ENCODE peak calls at places on chromosomes 7 and 10, in five cellular contexts. One of them, this sample, is unnamed.

GRCh38 chr7:20932785-20933184 is 146.1 kb upstream of the SP8 start:
- DNase-seq in heart right ventricle: no peak
- DNase-seq in pancreas: no peak
- DNase-seq in heart left ventricle: no peak
- DNase-seq in thyroid gland: no peak
- DNase-seq in this sample: no peak

GRCh38 chr7:14833707-14834106 is 68.8 kb downstream of the DGKB start:
- DNase-seq in heart right ventricle: no peak
- DNase-seq in pancreas: no peak
- DNase-seq in heart left ventricle: no peak
- DNase-seq in thyroid gland: no peak
- DNase-seq in this sample: no peak

GRCh38 chr10:117092386-117092785 is 45.7 kb downstream of the VAX1 start:
- DNase-seq in heart right ventricle: no peak
- DNase-seq in pancreas: no peak
- DNase-seq in heart left ventricle: no peak
- DNase-seq in thyroid gland: no peak
- DNase-seq in this sample: no peak

GRCh38 chr7:154817224-154817896 is 185.6 kb downstream of the PAXIP1 start:
- DNase-seq in heart right ventricle: no peak
- DNase-seq in pancreas: no peak
- DNase-seq in heart left ventricle: no peak
- DNase-seq in thyroid gland: no peak
- DNase-seq in this sample: no peak

GRCh38 chr10:90969947-90970673 is 49.2 kb upstream of the ANKRD1 start:
- DNase-seq in heart right ventricle: no peak
- DNase-seq in pancreas: no peak
- DNase-seq in heart left ventricle: no peak
- DNase-seq in thyroid gland: no peak
- DNase-seq in this sample: peak

GRCh38 chr10:100670828-100671479 is 74.4 kb upstream of the PAX2 start:
- DNase-seq in heart right ventricle: no peak
- DNase-seq in pancreas: peak
- DNase-seq in heart left ventricle: no peak
- DNase-seq in thyroid gland: peak
- DNase-seq in this sample: no peak

GRCh38 chr7:83517026-83517700 is 131.8 kb downstream of the SEMA3E start:
- DNase-seq in heart right ventricle: no peak
- DNase-seq in pancreas: no peak
- DNase-seq in heart left ventricle: no peak
- DNase-seq in thyroid gland: no peak
- DNase-seq in this sample: no peak

GRCh38 chr10:93456480-93456879 is 25.7 kb downstream of the MYOF start:
- DNase-seq in heart right ventricle: no peak
- DNase-seq in pancreas: no peak
- DNase-seq in heart left ventricle: no peak
- DNase-seq in thyroid gland: no peak
- DNase-seq in this sample: no peak

GRCh38 chr10:127186846-127187245 is 9.5 kb downstream of the INSYN2A start:
- DNase-seq in heart right ventricle: no peak
- DNase-seq in pancreas: no peak
- DNase-seq in heart left ventricle: no peak
- DNase-seq in thyroid gland: no peak
- DNase-seq in this sample: no peak

GRCh38 chr10:71799785-71800453 is 26.6 kb upstream of the VSIR start:
- DNase-seq in heart right ventricle: no peak
- DNase-seq in pancreas: no peak
- DNase-seq in heart left ventricle: peak
- DNase-seq in thyroid gland: no peak
- DNase-seq in this sample: no peak

GRCh38 chr7:106841896-106842390 is 23.1 kb upstream of the PIK3CG start:
- DNase-seq in heart right ventricle: peak
- DNase-seq in pancreas: no peak
- DNase-seq in heart left ventricle: no peak
- DNase-seq in thyroid gland: no peak
- DNase-seq in this sample: no peak

GRCh38 chr10:73591935-73592699 is 975 bp upstream of the USP54 start:
- DNase-seq in heart right ventricle: peak
- DNase-seq in pancreas: peak
- DNase-seq in heart left ventricle: no peak
- DNase-seq in thyroid gland: peak
- DNase-seq in this sample: peak

GRCh38 chr7:122302826-122303521 is 1.6 kb downstream of the FEZF1 start:
- DNase-seq in heart right ventricle: no peak
- DNase-seq in pancreas: no peak
- DNase-seq in heart left ventricle: no peak
- DNase-seq in thyroid gland: no peak
- DNase-seq in this sample: no peak

GRCh38 chr10:17737021-17737965 is 14.7 kb upstream of the TMEM236 start:
- DNase-seq in heart right ventricle: peak
- DNase-seq in pancreas: peak
- DNase-seq in heart left ventricle: no peak
- DNase-seq in thyroid gland: no peak
- DNase-seq in this sample: no peak

GRCh38 chr7:14095233-14095950 is 105.9 kb upstream of the ETV1 start:
- DNase-seq in heart right ventricle: no peak
- DNase-seq in pancreas: no peak
- DNase-seq in heart left ventricle: no peak
- DNase-seq in thyroid gland: no peak
- DNase-seq in this sample: no peak

GRCh38 chr10:121104476-121105111 is 253.4 kb downstream of the WDR11 start:
- DNase-seq in heart right ventricle: no peak
- DNase-seq in pancreas: no peak
- DNase-seq in heart left ventricle: no peak
- DNase-seq in thyroid gland: no peak
- DNase-seq in this sample: no peak

GRCh38 chr7:34821965-34822558 is 164.0 kb downstream of the NPSR1 start:
- DNase-seq in heart right ventricle: no peak
- DNase-seq in pancreas: no peak
- DNase-seq in heart left ventricle: no peak
- DNase-seq in thyroid gland: no peak
- DNase-seq in this sample: no peak

GRCh38 chr7:84191842-84192241 is 2.7 kb downstream of the SEMA3A start:
- DNase-seq in heart right ventricle: no peak
- DNase-seq in pancreas: no peak
- DNase-seq in heart left ventricle: no peak
- DNase-seq in thyroid gland: no peak
- DNase-seq in this sample: peak

GRCh38 chr7:44685723-44686122 is 62.9 kb upstream of the ZMIZ2 start:
- DNase-seq in heart right ventricle: no peak
- DNase-seq in pancreas: no peak
- DNase-seq in heart left ventricle: no peak
- DNase-seq in thyroid gland: no peak
- DNase-seq in this sample: no peak

GRCh38 chr10:47025540-47026300 is 114.5 kb downstream of the PTPN20 start:
- DNase-seq in heart right ventricle: peak
- DNase-seq in pancreas: peak
- DNase-seq in heart left ventricle: peak
- DNase-seq in thyroid gland: no peak
- DNase-seq in this sample: no peak

GRCh38 chr7:34727464-34727995 is 69.5 kb downstream of the NPSR1 start:
- DNase-seq in heart right ventricle: no peak
- DNase-seq in pancreas: no peak
- DNase-seq in heart left ventricle: no peak
- DNase-seq in thyroid gland: no peak
- DNase-seq in this sample: no peak

GRCh38 chr7:115561341-115562110 is 469.0 kb downstream of the TFEC start:
- DNase-seq in heart right ventricle: no peak
- DNase-seq in pancreas: no peak
- DNase-seq in heart left ventricle: no peak
- DNase-seq in thyroid gland: no peak
- DNase-seq in this sample: peak

GRCh38 chr7:133936074-133936473 is 191.1 kb upstream of the LRGUK start:
- DNase-seq in heart right ventricle: no peak
- DNase-seq in pancreas: no peak
- DNase-seq in heart left ventricle: no peak
- DNase-seq in thyroid gland: no peak
- DNase-seq in this sample: no peak

GRCh38 chr10:11773777-11774441 is 31.7 kb downstream of the ECHDC3 start:
- DNase-seq in heart right ventricle: no peak
- DNase-seq in pancreas: no peak
- DNase-seq in heart left ventricle: no peak
- DNase-seq in thyroid gland: no peak
- DNase-seq in this sample: no peak

GRCh38 chr10:110436554-110437350 is 61.0 kb upstream of the DUSP5 start:
- DNase-seq in heart right ventricle: no peak
- DNase-seq in pancreas: no peak
- DNase-seq in heart left ventricle: no peak
- DNase-seq in thyroid gland: no peak
- DNase-seq in this sample: no peak

GRCh38 chr7:30231271-30231670 is 53.1 kb upstream of the ZNRF2 start:
- DNase-seq in heart right ventricle: no peak
- DNase-seq in pancreas: no peak
- DNase-seq in heart left ventricle: no peak
- DNase-seq in thyroid gland: no peak
- DNase-seq in this sample: no peak

GRCh38 chr7:30222519-30223213 is 61.7 kb upstream of the ZNRF2 start:
- DNase-seq in heart right ventricle: no peak
- DNase-seq in pancreas: no peak
- DNase-seq in heart left ventricle: no peak
- DNase-seq in thyroid gland: no peak
- DNase-seq in this sample: no peak

GRCh38 chr7:30225863-30226361 is 58.5 kb upstream of the ZNRF2 start:
- DNase-seq in heart right ventricle: peak
- DNase-seq in pancreas: peak
- DNase-seq in heart left ventricle: peak
- DNase-seq in thyroid gland: peak
- DNase-seq in this sample: peak

GRCh38 chr7:30224511-30225031 is 59.8 kb upstream of the ZNRF2 start:
- DNase-seq in heart right ventricle: no peak
- DNase-seq in pancreas: no peak
- DNase-seq in heart left ventricle: no peak
- DNase-seq in thyroid gland: no peak
- DNase-seq in this sample: no peak

GRCh38 chr7:30226593-30227268 is 57.7 kb upstream of the ZNRF2 start:
- DNase-seq in heart right ventricle: no peak
- DNase-seq in pancreas: peak
- DNase-seq in heart left ventricle: no peak
- DNase-seq in thyroid gland: peak
- DNase-seq in this sample: no peak
- H3K4me3 ChIP-seq in heart right ventricle: no peak
- H3K4me3 ChIP-seq in pancreas: no peak
- H3K4me3 ChIP-seq in heart left ventricle: no peak
- H3K4me3 ChIP-seq in thyroid gland: no peak
- H3K4me3 ChIP-seq in this sample: no peak

DNA sequence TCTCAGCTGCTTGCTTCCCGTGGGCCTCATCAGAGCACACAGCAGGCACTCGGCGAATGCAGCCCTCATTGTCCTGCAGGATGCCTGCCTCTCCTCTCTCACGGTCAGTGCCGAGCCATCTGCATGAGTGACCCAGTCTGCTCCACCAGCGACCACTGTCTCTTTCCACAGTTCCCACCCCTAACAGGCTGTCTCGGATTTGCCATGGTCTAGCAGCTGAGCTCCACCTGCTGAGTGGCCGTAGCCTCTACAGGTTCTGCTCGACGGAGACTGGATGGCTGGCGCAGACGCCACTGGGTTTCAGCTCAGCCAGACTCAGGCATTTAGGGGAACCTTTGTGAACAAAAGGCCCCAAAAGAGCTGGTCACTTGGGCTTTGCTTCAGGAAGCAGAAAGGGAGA is 209.4 kb upstream of the FOXK1 start:
- DNase-seq in heart right ventricle: no peak
- DNase-seq in pancreas: no peak
- DNase-seq in heart left ventricle: no peak
- DNase-seq in thyroid gland: no peak
- DNase-seq in this sample: no peak
- TF ChIP-seq CTCF in heart right ventricle: no peak
- TF ChIP-seq CTCF in pancreas: no peak
- TF ChIP-seq CTCF in heart left ventricle: no peak
- TF ChIP-seq CTCF in thyroid gland: no peak
- TF ChIP-seq CTCF in this sample: no peak

DNA sequence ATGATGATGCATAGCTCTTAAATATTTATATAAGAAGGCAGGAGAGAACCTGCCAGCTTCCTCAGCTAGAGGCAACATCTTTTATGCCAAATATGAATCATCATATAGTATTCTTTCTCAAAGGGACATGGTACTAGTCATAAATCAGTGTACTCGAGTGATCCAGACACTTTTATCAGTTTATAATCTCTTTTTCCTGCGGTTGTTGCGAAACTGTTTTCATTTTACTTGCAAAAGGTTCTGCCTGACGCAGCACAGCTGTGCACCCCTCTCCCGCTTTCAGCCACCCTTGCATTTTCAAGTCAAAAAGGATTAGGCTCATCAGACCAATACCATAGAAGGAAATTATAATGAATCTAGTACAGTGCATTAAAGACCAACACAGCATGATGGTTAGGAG is 332.3 kb upstream of the PRKCQ start:
- DNase-seq in heart right ventricle: no peak
- DNase-seq in pancreas: no peak
- DNase-seq in heart left ventricle: no peak
- DNase-seq in thyroid gland: no peak
- DNase-seq in this sample: no peak
- H3K4me3 ChIP-seq in heart right ventricle: no peak
- H3K4me3 ChIP-seq in pancreas: no peak
- H3K4me3 ChIP-seq in heart left ventricle: no peak
- H3K4me3 ChIP-seq in thyroid gland: no peak
- H3K4me3 ChIP-seq in this sample: no peak

GRCh38 chr10:103982639-103983038 is 15.7 kb downstream of the SLK start:
- DNase-seq in heart right ventricle: peak
- DNase-seq in pancreas: no peak
- DNase-seq in heart left ventricle: no peak
- DNase-seq in thyroid gland: no peak
- DNase-seq in this sample: no peak
- TF ChIP-seq CTCF in heart right ventricle: no peak
- TF ChIP-seq CTCF in pancreas: no peak
- TF ChIP-seq CTCF in heart left ventricle: peak
- TF ChIP-seq CTCF in thyroid gland: no peak
- TF ChIP-seq CTCF in this sample: peak